ENCODE peak calls at places on chromosomes 4 and X, in six cellular contexts. S is epithelial cell of prostate, T is glutamatergic neuron, P is T-helper 2 cell, B is dermis blood vessel endothelial cell, R is foreskin fibroblast. W is an unnamed sample.

GRCh38 chr4:153451931-153452660 is 14.1 kb upstream of the TMEM131L start:
- DNase-seq in S (no peak), T (peak), P (no peak), B (no peak), R (peak), W (peak)

GRCh38 chrX:71998836-71999509 is 88.3 kb downstream of the NHSL2 start:
- DNase-seq in S (no peak), T (no peak), P (peak), B (peak), R (peak), W (no peak)

GRCh38 chrX:69152398-69152797 is 12.9 kb downstream of the PJA1 start:
- DNase-seq in S (no peak), T (no peak), P (no peak), B (peak), R (peak), W (no peak)

GRCh38 chrX:23919148-23919547 is 11.3 kb downstream of the CXorf58 start:
- DNase-seq in S (no peak), T (no peak), P (no peak), B (no peak), R (no peak), W (no peak)

GRCh38 chr4:43352859-43353258 is 460.3 kb downstream of the GRXCR1 start:
- DNase-seq in S (no peak), T (no peak), P (no peak), B (no peak), R (no peak), W (no peak)

GRCh38 chr4:2261110-2261852 is 628 bp downstream of the MXD4 start:
- DNase-seq in S (no peak), T (peak), P (peak), B (peak), R (peak), W (peak)

GRCh38 chrX:13323241-13323640 is 3.4 kb upstream of the ATXN3L start:
- DNase-seq in S (no peak), T (no peak), P (no peak), B (no peak), R (no peak), W (no peak)

GRCh38 chrX:66553973-66554372 is 84.9 kb downstream of the EDA2R start:
- DNase-seq in S (no peak), T (no peak), P (no peak), B (no peak), R (no peak), W (no peak)

GRCh38 chrX:53716328-53717088 is 30.0 kb upstream of the HUWE1 start:
- DNase-seq in S (peak), T (no peak), P (peak), B (peak), R (peak), W (no peak)

GRCh38 chrX:4547218-4547836 is 833.9 kb upstream of the PRKX start:
- DNase-seq in S (no peak), T (peak), P (no peak), B (peak), R (peak), W (peak)

GRCh38 chr4:146442801-146443200 is 78.9 kb downstream of the SLC10A7 start:
- DNase-seq in S (peak), T (no peak), P (no peak), B (no peak), R (peak), W (peak)

GRCh38 chrX:102739642-102740041 is 19.1 kb downstream of the GPRASP3 start:
- DNase-seq in S (no peak), T (no peak), P (no peak), B (no peak), R (no peak), W (no peak)

GRCh38 chrX:118528089-118528753 is 32.6 kb downstream of the DOCK11 start:
- DNase-seq in S (no peak), T (no peak), P (peak), B (no peak), R (no peak), W (no peak)

GRCh38 chr4:105050896-105051295 is 95.8 kb upstream of the TET2 start:
- DNase-seq in S (no peak), T (no peak), P (no peak), B (peak), R (peak), W (peak)

GRCh38 chr4:1574601-1575417 is 109.3 kb downstream of the FAM53A start:
- DNase-seq in S (no peak), T (peak), P (no peak), B (no peak), R (no peak), W (no peak)

GRCh38 chr4:129384974-129385373 is 289.0 kb downstream of the C4orf33 start:
- DNase-seq in S (peak), T (no peak), P (no peak), B (peak), R (no peak), W (no peak)

GRCh38 chr4:3322059-3322550 is 29.3 kb downstream of the RGS12 start:
- DNase-seq in S (no peak), T (no peak), P (no peak), B (no peak), R (peak), W (peak)

GRCh38 chr4:1567519-1567807 is 116.7 kb downstream of the FAM53A start:
- DNase-seq in S (no peak), T (peak), P (no peak), B (no peak), R (no peak), W (no peak)

GRCh38 chr4:14110407-14110806 is 482.9 kb upstream of the BOD1L1 start:
- DNase-seq in S (peak), T (no peak), P (no peak), B (no peak), R (peak), W (peak)

GRCh38 chr4:8439914-8440490 is 521 bp downstream of the ACOX3 start:
- DNase-seq in S (no peak), T (no peak), P (no peak), B (no peak), R (no peak), W (peak)